ENCODE peak calls at places on chromosomes 11 and 22, in five cellular contexts. B is AG09309; O is stimulated activated CD8-positive, alpha-beta memory T cell treated with anti-CD3 and anti-CD28 coated beads, Interleukin-7, amount 100 ng/mL, for 1 hour; N is AML-193; V is iPS DF 6.9. J is an unnamed sample.

GRCh38 chr11:32333335-32333991 is 101.9 kb downstream of the WT1 start:
- DNase-seq in B (no peak), O (peak), N (peak), V (no peak), J (peak)

GRCh38 chr11:6991227-6991626 is 28.9 kb downstream of the ZNF214 start:
- DNase-seq in B (no peak), O (no peak), N (no peak), V (no peak), J (no peak)

GRCh38 chr22:29820941-29821789 is 16.9 kb downstream of the ASCC2 start:
- DNase-seq in B (peak), O (no peak), N (peak), V (no peak), J (peak)

GRCh38 chr11:62054484-62055121 is 69.2 kb upstream of the INCENP start:
- DNase-seq in B (peak), O (no peak), N (no peak), V (no peak), J (no peak)

GRCh38 chr11:27524155-27524554 is 17.6 kb upstream of the LIN7C start:
- DNase-seq in B (no peak), O (no peak), N (no peak), V (peak), J (no peak)

GRCh38 chr11:106306942-106307341 is 229.5 kb downstream of the AASDHPPT start:
- DNase-seq in B (no peak), O (no peak), N (no peak), V (no peak), J (no peak)

GRCh38 chr11:17381156-17381555 is 7.3 kb downstream of the KCNJ11 start:
- DNase-seq in B (no peak), O (no peak), N (no peak), V (no peak), J (no peak)

GRCh38 chr22:44729391-44730012 is 22.9 kb upstream of the ARHGAP8 start:
- DNase-seq in B (peak), O (no peak), N (no peak), V (no peak), J (peak)

GRCh38 chr11:101428918-101429317 is 154.9 kb downstream of the TRPC6 start:
- DNase-seq in B (no peak), O (no peak), N (no peak), V (no peak), J (no peak)

GRCh38 chr22:22746061-22746962 is 101.9 kb downstream of the GGTLC2 start:
- DNase-seq in B (no peak), O (no peak), N (no peak), V (no peak), J (no peak)

GRCh38 chr11:47342036-47342803 is 10.3 kb downstream of the MYBPC3 start:
- DNase-seq in B (no peak), O (no peak), N (no peak), V (no peak), J (no peak)

GRCh38 chr22:39267966-39268365 is 23.2 kb upstream of the PDGFB start:
- DNase-seq in B (no peak), O (no peak), N (no peak), V (no peak), J (no peak)

GRCh38 chr11:114098927-114099326 is 39.4 kb downstream of the ZBTB16 start:
- DNase-seq in B (no peak), O (no peak), N (no peak), V (no peak), J (no peak)

GRCh38 chr11:116881153-116881552 is 43.7 kb upstream of the APOA1 start:
- DNase-seq in B (no peak), O (no peak), N (no peak), V (no peak), J (no peak)

GRCh38 chr22:20236052-20236717 is 31.9 kb downstream of the RTN4R start:
- DNase-seq in B (no peak), O (no peak), N (no peak), V (no peak), J (no peak)

GRCh38 chr11:120432056-120433018 is 79.2 kb upstream of the GRIK4 start:
- DNase-seq in B (peak), O (no peak), N (no peak), V (no peak), J (no peak)

GRCh38 chr11:125070699-125071254 is 7.7 kb downstream of the SLC37A2 start:
- DNase-seq in B (no peak), O (no peak), N (peak), V (no peak), J (peak)

GRCh38 chr11:44484211-44484610 is 81.3 kb upstream of the CD82 start:
- DNase-seq in B (no peak), O (no peak), N (no peak), V (no peak), J (no peak)

GRCh38 chr22:21652010-21652546 is 10.0 kb downstream of the SDF2L1 start:
- DNase-seq in B (no peak), O (peak), N (peak), V (no peak), J (peak)

J was measured in right cardiac atrium.